ENCODE peak calls at places on chromosomes 1 and 21, in seven cellular contexts. V, L, W, O, I, R and X are unnamed samples.

GRCh38 chr1:16615253-16616252 is 2.2 kb upstream of the NBPF1 start:
- DNase-seq in I (peak), W (peak), R (no peak), V (peak), O (peak), L (no peak), X (peak)

GRCh38 chr1:223153177-223154119 is 10.4 kb upstream of the TLR5 start:
- DNase-seq in L (no peak), I (peak), O (no peak), R (no peak), W (no peak), V (no peak), X (no peak)

GRCh38 chr1:27891196-27891889 is 19.0 kb downstream of the THEMIS2 start:
- DNase-seq in L (no peak), V (peak), W (no peak), O (no peak), R (no peak), I (no peak), X (no peak)

GRCh38 chr1:230857077-230857476 is 11.2 kb downstream of the C1orf198 start:
- DNase-seq in V (no peak), R (no peak), L (no peak), W (no peak), O (no peak), I (no peak), X (no peak)

GRCh38 chr1:40898434-40898900 is 36.3 kb upstream of the CITED4 start:
- DNase-seq in O (no peak), R (no peak), W (no peak), L (no peak), I (no peak), V (no peak), X (no peak)

GRCh38 chr1:203508463-203508862 is 14.5 kb downstream of the OPTC start:
- DNase-seq in L (peak), W (peak), O (no peak), R (no peak), V (no peak), I (no peak), X (peak)

GRCh38 chr1:42592811-42593210 is 65.4 kb upstream of the PPIH start:
- DNase-seq in O (no peak), I (no peak), W (no peak), L (no peak), R (no peak), V (no peak), X (no peak)

GRCh38 chr1:108661030-108661609 is at the start of gene HENMT1:
- DNase-seq in R (peak), O (peak), I (no peak), V (peak), L (peak), W (peak), X (no peak)

GRCh38 chr1:100130552-100131077 is 2.1 kb downstream of the SASS6 start:
- DNase-seq in R (no peak), V (no peak), L (no peak), I (peak), W (no peak), O (no peak), X (no peak)

GRCh38 chr1:54265661-54266060 is 65.7 kb downstream of the MRPL37 start:
- DNase-seq in I (no peak), O (no peak), V (no peak), L (no peak), W (no peak), R (no peak), X (no peak)

GRCh38 chr1:109689844-109690405 is 2.3 kb downstream of the GSTM1 start:
- DNase-seq in R (no peak), L (no peak), V (no peak), I (no peak), O (no peak), W (no peak), X (no peak)

GRCh38 chr1:109691762-109692161 is 4.1 kb downstream of the GSTM1 start:
- DNase-seq in W (peak), V (no peak), R (no peak), O (no peak), L (no peak), I (no peak), X (no peak)

DNA sequence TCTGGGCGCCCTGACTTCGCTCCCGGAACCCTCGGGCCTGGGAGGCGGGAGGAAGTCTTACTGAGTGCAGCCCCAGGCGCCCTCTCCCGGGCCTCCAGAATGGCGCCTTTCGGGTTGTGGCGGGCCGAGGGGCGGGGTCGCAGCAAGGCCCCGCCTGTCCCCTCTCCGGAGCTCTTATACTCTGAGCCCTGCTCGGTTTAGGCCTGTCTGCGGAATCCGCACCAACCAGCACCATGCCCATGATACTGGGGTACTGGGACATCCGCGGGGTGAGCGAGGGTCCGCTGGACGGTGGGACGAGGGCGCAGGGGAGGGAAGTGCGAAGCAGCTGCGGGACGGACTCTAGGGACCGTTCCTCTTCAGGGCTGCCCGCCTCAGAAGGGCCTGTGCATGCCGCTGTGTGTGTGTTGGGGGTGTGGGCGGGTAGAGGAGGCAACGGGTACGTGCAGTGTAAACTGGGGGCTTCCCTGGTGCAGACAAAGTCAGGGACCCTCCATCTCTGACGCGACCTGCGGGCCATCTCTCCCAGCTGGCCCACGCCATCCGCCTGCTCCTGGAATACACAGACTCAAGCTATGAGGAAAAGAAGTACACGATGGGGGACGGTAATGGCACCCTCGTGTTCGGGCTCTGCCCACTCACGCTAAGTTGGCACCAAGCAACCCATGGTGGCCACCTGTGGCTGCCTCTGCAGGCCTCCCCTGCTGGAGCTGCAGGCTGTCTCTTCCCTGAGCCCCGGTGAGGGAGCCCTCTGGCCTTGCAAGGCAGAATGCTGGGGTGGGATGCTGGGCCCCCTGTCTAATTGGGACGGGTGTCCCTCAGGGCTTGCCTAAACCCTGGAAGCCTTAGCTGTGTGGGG is at the start of gene GSTM1:
- DNase-seq in I (no peak), W (peak), V (no peak), O (no peak), L (peak), R (no peak), X (peak)
- H3K27ac ChIP-seq in I (no peak), W (peak), V (no peak), O (no peak), L (peak), R (no peak), X (peak)

DNA sequence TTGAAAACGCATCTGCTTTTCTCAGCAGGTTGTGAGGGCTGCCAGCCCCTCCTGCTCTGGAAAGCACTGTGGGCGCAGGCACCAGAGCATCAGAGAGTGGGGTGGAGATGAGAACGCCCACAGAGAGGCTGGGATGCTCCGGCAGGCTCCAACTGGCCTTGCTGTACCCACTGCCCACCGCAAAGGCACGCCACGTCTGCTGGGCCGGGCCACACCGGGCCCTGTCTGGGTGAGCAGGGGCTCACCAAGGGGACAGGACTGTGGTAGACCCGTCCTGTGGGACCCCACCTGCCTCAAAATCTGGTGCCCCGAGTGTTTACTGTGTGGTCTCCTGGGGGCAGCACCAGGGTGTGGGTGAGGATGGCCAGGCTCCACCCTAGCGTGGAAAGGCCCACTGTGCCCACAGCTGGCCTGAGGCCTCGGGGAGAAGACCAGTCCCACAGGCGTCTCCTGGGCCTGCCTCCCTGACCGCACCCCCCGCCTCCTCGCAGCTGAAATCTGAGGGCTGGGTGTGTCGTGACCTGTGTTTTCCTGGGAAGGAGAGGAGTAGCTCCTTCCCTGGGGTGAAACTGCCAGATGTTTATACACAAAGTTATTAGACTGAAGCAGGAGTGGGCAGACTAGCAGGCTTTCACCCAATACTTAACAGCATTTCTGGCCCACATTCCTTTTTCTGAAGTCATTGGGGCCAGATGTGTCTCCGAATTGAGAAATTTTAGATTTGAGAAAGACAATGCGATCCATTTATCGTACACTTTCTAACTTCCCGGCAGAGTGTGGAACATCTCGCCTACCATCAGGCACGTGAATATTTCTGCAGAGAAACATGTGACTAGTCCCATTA is 53.8 kb downstream of the STUM start:
- DNase-seq in V (no peak), W (peak), R (peak), O (peak), I (no peak), L (peak), X (no peak)
- H3K27ac ChIP-seq in V (peak), W (peak), R (peak), O (peak), I (no peak), L (peak), X (no peak)

DNA sequence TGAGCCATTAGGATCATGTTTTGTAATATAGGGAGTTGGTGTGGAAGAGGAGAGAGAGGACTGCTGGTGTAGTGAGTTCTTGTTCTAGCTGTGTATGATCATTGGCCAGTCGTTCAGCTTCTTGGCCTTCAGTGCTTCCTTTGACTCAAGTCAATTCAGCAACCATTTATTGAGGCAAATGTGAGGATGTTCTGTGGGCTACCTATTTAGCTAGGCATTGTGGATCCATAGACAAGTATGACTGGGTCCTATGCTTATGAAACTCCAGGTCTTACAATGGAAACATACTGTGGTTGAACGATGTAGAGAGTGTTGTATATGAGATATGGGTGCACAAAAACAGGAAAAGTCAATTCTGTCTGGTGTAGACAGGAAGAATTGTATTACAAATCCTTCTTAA is 41.7 kb downstream of the NFIA start:
- DNase-seq in V (no peak), W (no peak), O (no peak), I (no peak), R (no peak), L (no peak), X (no peak)
- H3K27ac ChIP-seq in V (no peak), W (no peak), O (no peak), I (no peak), R (no peak), L (no peak), X (no peak)

GRCh38 chr1:209727785-209728184 is 23.1 kb downstream of the HSD11B1 start:
- DNase-seq in I (peak), O (no peak), V (no peak), R (no peak), W (no peak), L (no peak), X (no peak)
- H3K27ac ChIP-seq in I (no peak), O (no peak), V (no peak), R (no peak), W (no peak), L (no peak), X (no peak)

GRCh38 chr1:169528214-169529067 is 42.7 kb upstream of the SLC19A2 start:
- DNase-seq in O (no peak), I (no peak), L (no peak), R (no peak), W (no peak), V (no peak), X (no peak)

GRCh38 chr1:169525391-169525790 is 39.6 kb upstream of the SLC19A2 start:
- DNase-seq in L (no peak), O (no peak), R (no peak), W (no peak), V (no peak), I (no peak), X (no peak)

GRCh38 chr1:169526120-169526832 is 40.5 kb upstream of the SLC19A2 start:
- DNase-seq in W (no peak), L (no peak), V (no peak), O (no peak), I (no peak), R (no peak), X (no peak)

GRCh38 chr1:169527461-169528213 is 41.9 kb upstream of the SLC19A2 start:
- DNase-seq in R (no peak), W (no peak), I (no peak), V (no peak), O (no peak), L (peak), X (no peak)

DNA sequence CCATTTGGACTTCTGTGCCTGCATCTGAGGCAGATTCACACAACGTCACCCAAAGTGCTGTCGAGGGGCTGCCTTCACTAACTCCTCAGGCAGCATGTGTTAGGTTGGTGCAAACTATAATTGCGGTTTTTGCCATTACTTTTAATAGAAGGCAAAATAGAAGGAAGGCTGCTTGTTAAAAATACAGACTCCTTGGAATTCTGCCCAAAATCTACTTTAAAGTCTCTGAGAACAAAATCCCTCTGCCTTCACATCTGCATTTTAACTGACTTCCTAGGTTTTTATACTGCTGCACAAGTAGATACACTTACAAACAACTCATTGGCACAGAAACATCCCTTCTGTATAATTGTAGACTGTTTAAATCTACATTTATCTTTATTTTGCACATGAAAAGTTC is 41.3 kb upstream of the SLC19A2 start:
- DNase-seq in W (no peak), I (no peak), R (no peak), L (peak), V (no peak), O (no peak), X (no peak)
- H3K27ac ChIP-seq in W (no peak), I (no peak), R (no peak), L (peak), V (no peak), O (peak), X (no peak)

GRCh38 chr1:87206444-87206843 is 122.2 kb upstream of the LMO4 start:
- DNase-seq in O (no peak), R (no peak), V (no peak), L (no peak), I (no peak), W (no peak), X (no peak)

GRCh38 chr1:87203890-87204289 is 124.8 kb upstream of the LMO4 start:
- DNase-seq in R (peak), W (no peak), I (no peak), O (no peak), L (no peak), V (no peak), X (no peak)

GRCh38 chr1:87206044-87206443 is 122.6 kb upstream of the LMO4 start:
- DNase-seq in I (no peak), V (no peak), R (no peak), L (no peak), W (no peak), O (no peak), X (no peak)

GRCh38 chr1:87202922-87203655 is 125.6 kb upstream of the LMO4 start:
- DNase-seq in L (no peak), R (no peak), I (no peak), V (no peak), O (no peak), W (no peak), X (no peak)

GRCh38 chr1:87204441-87204840 is 124.2 kb upstream of the LMO4 start:
- DNase-seq in W (no peak), L (no peak), I (no peak), O (no peak), R (no peak), V (no peak), X (no peak)
- H3K27ac ChIP-seq in W (no peak), L (no peak), I (no peak), O (no peak), R (no peak), V (no peak), X (no peak)

GRCh38 chr21:39637197-39637970 is 24.6 kb downstream of the B3GALT5 start:
- DNase-seq in W (no peak), O (no peak), V (no peak), I (no peak), L (no peak), R (no peak), X (no peak)

GRCh38 chr21:39641827-39642450 is 29.2 kb downstream of the B3GALT5 start:
- DNase-seq in R (no peak), I (no peak), V (no peak), W (no peak), O (no peak), L (no peak), X (no peak)

GRCh38 chr21:39634507-39634906 is 21.8 kb downstream of the B3GALT5 start:
- DNase-seq in W (no peak), I (no peak), O (no peak), R (no peak), L (no peak), V (no peak), X (no peak)

GRCh38 chr21:39640754-39641153 is 28.0 kb downstream of the B3GALT5 start:
- DNase-seq in L (no peak), I (no peak), V (no peak), R (no peak), W (no peak), O (no peak), X (no peak)

GRCh38 chr21:39637971-39638628 is 25.4 kb downstream of the B3GALT5 start:
- DNase-seq in V (no peak), O (no peak), I (no peak), W (no peak), L (no peak), R (no peak), X (no peak)
- H3K27ac ChIP-seq in V (peak), O (peak), I (no peak), W (no peak), L (peak), R (no peak), X (no peak)

GRCh38 chr1:207918016-207918415 is 7.1 kb upstream of the CD34 start:
- DNase-seq in I (no peak), O (no peak), L (peak), W (no peak), R (no peak), V (no peak), X (peak)
- H3K27ac ChIP-seq in I (no peak), O (no peak), L (peak), W (peak), R (no peak), V (no peak), X (peak)

GRCh38 chr1:212977781-212978645 is 27.7 kb downstream of the VASH2 start:
- DNase-seq in W (no peak), V (no peak), L (no peak), O (no peak), R (no peak), I (no peak), X (no peak)
- H3K27ac ChIP-seq in W (no peak), V (no peak), L (no peak), O (no peak), R (no peak), I (no peak), X (no peak)

GRCh38 chr1:160277987-160278386 is 6.9 kb downstream of the PEX19 start:
- DNase-seq in V (no peak), R (no peak), L (no peak), I (no peak), O (no peak), W (no peak), X (no peak)

GRCh38 chr1:160284782-160285344 is at the start of gene PEX19:
- DNase-seq in O (peak), L (peak), R (peak), V (peak), W (peak), I (peak), X (peak)

GRCh38 chr1:160285506-160285905 is 573 bp upstream of the PEX19 start:
- DNase-seq in L (no peak), R (no peak), O (no peak), I (no peak), V (no peak), W (no peak), X (no peak)

GRCh38 chr1:160284220-160284781 is 632 bp downstream of the PEX19 start:
- DNase-seq in V (peak), I (peak), L (peak), W (no peak), R (peak), O (no peak), X (no peak)

GRCh38 chr1:160282807-160283206 is 2.1 kb downstream of the PEX19 start:
- DNase-seq in I (no peak), W (no peak), L (no peak), R (no peak), O (no peak), V (no peak), X (no peak)
- H3K27ac ChIP-seq in I (no peak), W (no peak), L (no peak), R (no peak), O (no peak), V (no peak), X (no peak)